ENCODE peak calls at places on chromosomes 6 and 20, in five cellular contexts. H is caudate nucleus, R is left lung, Q is RCC 7860, E is AG20443. A is an unnamed sample.

GRCh38 chr6:121647905-121648304 is 212.5 kb downstream of the GJA1 start:
- DNase-seq in H (no peak), R (no peak), Q (no peak), E (peak), A (peak)

GRCh38 chr6:46760925-46761324 is 14.2 kb downstream of the ANKRD66 start:
- DNase-seq in H (no peak), R (no peak), Q (no peak), E (no peak), A (no peak)

GRCh38 chr6:52305948-52306767 is 21.6 kb upstream of the MCM3 start:
- DNase-seq in H (no peak), R (no peak), Q (no peak), E (no peak), A (no peak)

GRCh38 chr6:27678449-27678848 is 205.5 kb upstream of the ZNF184 start:
- DNase-seq in H (no peak), R (no peak), Q (no peak), E (no peak), A (no peak)

GRCh38 chr6:134477991-134478635 is 160.2 kb upstream of the SGK1 start:
- DNase-seq in H (no peak), R (no peak), Q (no peak), E (peak), A (peak)

GRCh38 chr6:156250593-156250992 is 526.6 kb upstream of the ARID1B start:
- DNase-seq in H (no peak), R (no peak), Q (no peak), E (no peak), A (no peak)

GRCh38 chr6:95203153-95203754 is 374.1 kb upstream of the MANEA start:
- DNase-seq in H (no peak), R (no peak), Q (no peak), E (no peak), A (peak)

GRCh38 chr6:41527721-41528408 is 18.3 kb upstream of the FOXP4 start:
- DNase-seq in H (no peak), R (no peak), Q (no peak), E (peak), A (no peak)

GRCh38 chr20:2273634-2274302 is 22.0 kb upstream of the TGM3 start:
- DNase-seq in H (no peak), R (no peak), Q (no peak), E (no peak), A (no peak)

GRCh38 chr20:63979549-63980316 is at the start of gene SAMD10:
- DNase-seq in H (no peak), R (peak), Q (peak), E (peak), A (peak)

GRCh38 chr6:45118684-45119230 is 209.4 kb upstream of the RUNX2 start:
- DNase-seq in H (no peak), R (no peak), Q (no peak), E (no peak), A (no peak)

GRCh38 chr20:35327074-35327976 is 35.1 kb upstream of the FAM83C start:
- DNase-seq in H (no peak), R (no peak), Q (peak), E (no peak), A (peak)

GRCh38 chr6:41498968-41499599 is 47.1 kb upstream of the FOXP4 start:
- DNase-seq in H (no peak), R (no peak), Q (no peak), E (no peak), A (no peak)

GRCh38 chr20:36823126-36823525 is 49.6 kb upstream of the DSN1 start:
- DNase-seq in H (no peak), R (no peak), Q (no peak), E (no peak), A (no peak)

GRCh38 chr6:99522531-99522930 is 7.3 kb upstream of the USP45 start:
- DNase-seq in H (no peak), R (no peak), Q (peak), E (peak), A (peak)

GRCh38 chr6:151430886-151431285 is 21.0 kb downstream of the RMND1 start:
- DNase-seq in H (no peak), R (no peak), Q (no peak), E (no peak), A (no peak)

GRCh38 chr6:156793224-156793623 is 16.0 kb downstream of the ARID1B start:
- DNase-seq in H (no peak), R (no peak), Q (no peak), E (no peak), A (no peak)

GRCh38 chr6:26187981-26188635 is 100.9 kb downstream of the HFE start:
- DNase-seq in H (no peak), R (no peak), Q (peak), E (no peak), A (peak)

GRCh38 chr20:16051968-16052367 is 521.3 kb downstream of the KIF16B start:
- DNase-seq in H (no peak), R (no peak), Q (no peak), E (no peak), A (no peak)

A was measured in foreskin fibroblast.